ENCODE peak calls at places on chromosomes 2 and 18, in ten cellular contexts. K, Q, O, H, Z, R, N, M, G and T are unnamed samples. For H3K4me1, the result is how much of the 10 kb centered on the place peaks cover.

GRCh38 chr18:45876131-45876530 is 50.7 kb downstream of the SIGLEC15 start:
- DNase-seq in K (no peak), Q (no peak), O (no peak), H (no peak), Z (no peak), R (no peak), N (no peak), M (no peak), G (no peak), T (no peak)

GRCh38 chr2:25707927-25708326 is 34.5 kb upstream of the DTNB start:
- DNase-seq in K (no peak), Q (no peak), O (no peak), H (no peak), Z (no peak), R (no peak), N (no peak), M (no peak), G (no peak), T (no peak)

GRCh38 chr18:10252494-10252893 is 201.9 kb upstream of the APCDD1 start:
- DNase-seq in K (no peak), Q (no peak), O (no peak), H (no peak), Z (no peak), R (no peak), N (no peak), M (no peak), G (no peak), T (no peak)

GRCh38 chr2:206477296-206477695 is 34.0 kb downstream of the ADAM23 start:
- DNase-seq in K (no peak), Q (no peak), O (no peak), H (no peak), Z (no peak), R (no peak), N (no peak), M (no peak), G (peak), T (no peak)

GRCh38 chr2:133417410-133417809 is 150.9 kb downstream of the NCKAP5 start:
- DNase-seq in K (no peak), Q (no peak), O (no peak), H (no peak), Z (no peak), R (no peak), N (no peak), M (no peak), G (no peak), T (no peak)

GRCh38 chr2:61178603-61179545 is 16.9 kb downstream of the C2orf74 start:
- DNase-seq in K (no peak), Q (no peak), O (no peak), H (peak), Z (peak), R (no peak), N (no peak), M (no peak), G (no peak), T (peak)

GRCh38 chr18:79517322-79517721 is 121.6 kb downstream of the NFATC1 start:
- DNase-seq in K (peak), Q (no peak), O (no peak), H (no peak), Z (peak), R (no peak), N (no peak), M (peak), G (no peak), T (no peak)

GRCh38 chr2:8604262-8604661 is 77.6 kb upstream of the ID2 start:
- DNase-seq in K (no peak), Q (no peak), O (no peak), H (no peak), Z (no peak), R (no peak), N (no peak), M (no peak), G (no peak), T (no peak)

GRCh38 chr2:133846476-133846875 is 278.2 kb upstream of the NCKAP5 start:
- DNase-seq in K (no peak), Q (no peak), O (no peak), H (no peak), Z (no peak), R (no peak), N (no peak), M (no peak), G (no peak), T (no peak)

GRCh38 chr2:160652236-160652635 is 158.6 kb upstream of the RBMS1 start:
- DNase-seq in K (no peak), Q (no peak), O (peak), H (peak), Z (peak), R (no peak), N (no peak), M (peak), G (peak), T (no peak)

GRCh38 chr18:6614952-6615351 is 114.6 kb upstream of the ARHGAP28 start:
- DNase-seq in K (no peak), Q (no peak), O (no peak), H (no peak), Z (no peak), R (no peak), N (no peak), M (no peak), G (peak), T (no peak)

GRCh38 chr2:59888015-59888414 is 665.4 kb downstream of the BCL11A start:
- DNase-seq in K (no peak), Q (no peak), O (no peak), H (no peak), Z (no peak), R (no peak), N (no peak), M (peak), G (no peak), T (no peak)

GRCh38 chr2:21270658-21271057 is 146.9 kb downstream of the TDRD15 start:
- DNase-seq in K (peak), Q (no peak), O (peak), H (peak), Z (peak), R (no peak), N (no peak), M (no peak), G (no peak), T (no peak)

GRCh38 chr2:177165731-177166711 is 46.6 kb upstream of the HNRNPA3 start:
- DNase-seq in K (no peak), Q (no peak), O (no peak), H (peak), Z (peak), R (no peak), N (no peak), M (peak), G (no peak), T (no peak)

GRCh38 chr2:98867539-98868309 is 68.3 kb downstream of the CRACDL start:
- DNase-seq in K (no peak), Q (no peak), O (no peak), H (no peak), Z (no peak), R (no peak), N (no peak), M (no peak), G (peak), T (no peak)

GRCh38 chr18:74281639-74282358 is 10.0 kb downstream of the CYB5A start:
- DNase-seq in K (no peak), Q (no peak), O (no peak), H (peak), Z (peak), R (no peak), N (no peak), M (no peak), G (no peak), T (peak)

GRCh38 chr18:45014047-45014501 is 333.4 kb downstream of the SETBP1 start:
- DNase-seq in K (no peak), Q (no peak), O (no peak), H (peak), Z (no peak), R (peak), N (peak), M (no peak), G (peak), T (no peak)

GRCh38 chr2:148817210-148817708 is 57.8 kb upstream of the KIF5C start:
- DNase-seq in K (no peak), Q (no peak), O (no peak), H (no peak), Z (peak), R (peak), N (no peak), M (no peak), G (no peak), T (no peak)

GRCh38 chr2:122863516-122863915 is 1108.1 kb downstream of the TSN start:
- DNase-seq in K (no peak), Q (no peak), O (no peak), H (no peak), Z (no peak), R (no peak), N (no peak), M (no peak), G (no peak), T (no peak)

GRCh38 chr2:120066708-120067547 is 54.1 kb downstream of the EPB41L5 start:
- DNase-seq in K (no peak), Q (no peak), O (no peak), H (peak), Z (no peak), R (no peak), N (peak), M (no peak), G (no peak), T (peak)

GRCh38 chr2:73823916-73824523 is 4.7 kb upstream of the STAMBP start:
- DNase-seq in K (no peak), Q (peak), O (no peak), H (peak), Z (no peak), R (no peak), N (peak), M (peak), G (peak), T (peak)

GRCh38 chr2:176501652-176502051 is 232.4 kb downstream of the MTX2 start:
- DNase-seq in K (no peak), Q (no peak), O (no peak), H (no peak), Z (no peak), R (no peak), N (no peak), M (no peak), G (no peak), T (no peak)

GRCh38 chr18:63131106-63131943 is 188.2 kb downstream of the BCL2 start:
- DNase-seq in K (peak), Q (no peak), O (no peak), H (peak), Z (no peak), R (no peak), N (peak), M (peak), G (peak), T (no peak)

GRCh38 chr2:215528555-215528954 is 92.7 kb upstream of the FN1 start:
- DNase-seq in K (no peak), Q (no peak), O (no peak), H (peak), Z (no peak), R (no peak), N (no peak), M (no peak), G (peak), T (no peak)

GRCh38 chr18:49716035-49716434 is 97.3 kb downstream of the ACAA2 start:
- DNase-seq in K (no peak), Q (no peak), O (no peak), H (no peak), Z (no peak), R (no peak), N (no peak), M (no peak), G (no peak), T (no peak)

GRCh38 chr2:47031909-47032668 is 116.5 kb upstream of the MCFD2 start:
- DNase-seq in K (no peak), Q (no peak), O (no peak), H (no peak), Z (peak), R (no peak), N (no peak), M (no peak), G (no peak), T (no peak)
- H3K27ac ChIP-seq in K (no peak), Q (no peak), O (peak), H (peak), Z (peak), R (peak), N (peak), M (no peak), G (no peak), T (peak)

GRCh38 chr2:46981662-46982351 is 66.2 kb upstream of the MCFD2 start:
- DNase-seq in K (no peak), Q (no peak), O (no peak), H (peak), Z (peak), R (no peak), N (no peak), M (no peak), G (no peak), T (no peak)

GRCh38 chr2:46984642-46985476 is 69.3 kb upstream of the MCFD2 start:
- DNase-seq in K (no peak), Q (peak), O (peak), H (peak), Z (peak), R (peak), N (peak), M (no peak), G (peak), T (peak)

GRCh38 chr2:46984034-46984433 is 68.4 kb upstream of the MCFD2 start:
- DNase-seq in K (no peak), Q (no peak), O (no peak), H (no peak), Z (no peak), R (no peak), N (no peak), M (no peak), G (no peak), T (no peak)

GRCh38 chr2:46982356-46983064 is 66.9 kb upstream of the MCFD2 start:
- DNase-seq in K (no peak), Q (no peak), O (no peak), H (no peak), Z (peak), R (no peak), N (no peak), M (no peak), G (no peak), T (no peak)

GRCh38 chr2:46983065-46983801 is 67.6 kb upstream of the MCFD2 start:
- DNase-seq in K (no peak), Q (no peak), O (peak), H (peak), Z (peak), R (no peak), N (no peak), M (no peak), G (no peak), T (peak)
- H3K4me1 ChIP-seq in K (under half), Q (under half), O (half or more), H (half or more), Z (under half), R (half or more), N (half or more), M (under half), G (under half), T (under half)

GRCh38 chr2:45567288-45567963 is 43.6 kb downstream of the SRBD1 start:
- DNase-seq in K (no peak), Q (no peak), O (no peak), H (no peak), Z (no peak), R (no peak), N (no peak), M (no peak), G (no peak), T (no peak)
- H3K4me3 ChIP-seq in K (no peak), Q (no peak), O (peak), H (no peak), Z (no peak), R (no peak), N (no peak), M (peak), G (no peak), T (no peak)

DNA sequence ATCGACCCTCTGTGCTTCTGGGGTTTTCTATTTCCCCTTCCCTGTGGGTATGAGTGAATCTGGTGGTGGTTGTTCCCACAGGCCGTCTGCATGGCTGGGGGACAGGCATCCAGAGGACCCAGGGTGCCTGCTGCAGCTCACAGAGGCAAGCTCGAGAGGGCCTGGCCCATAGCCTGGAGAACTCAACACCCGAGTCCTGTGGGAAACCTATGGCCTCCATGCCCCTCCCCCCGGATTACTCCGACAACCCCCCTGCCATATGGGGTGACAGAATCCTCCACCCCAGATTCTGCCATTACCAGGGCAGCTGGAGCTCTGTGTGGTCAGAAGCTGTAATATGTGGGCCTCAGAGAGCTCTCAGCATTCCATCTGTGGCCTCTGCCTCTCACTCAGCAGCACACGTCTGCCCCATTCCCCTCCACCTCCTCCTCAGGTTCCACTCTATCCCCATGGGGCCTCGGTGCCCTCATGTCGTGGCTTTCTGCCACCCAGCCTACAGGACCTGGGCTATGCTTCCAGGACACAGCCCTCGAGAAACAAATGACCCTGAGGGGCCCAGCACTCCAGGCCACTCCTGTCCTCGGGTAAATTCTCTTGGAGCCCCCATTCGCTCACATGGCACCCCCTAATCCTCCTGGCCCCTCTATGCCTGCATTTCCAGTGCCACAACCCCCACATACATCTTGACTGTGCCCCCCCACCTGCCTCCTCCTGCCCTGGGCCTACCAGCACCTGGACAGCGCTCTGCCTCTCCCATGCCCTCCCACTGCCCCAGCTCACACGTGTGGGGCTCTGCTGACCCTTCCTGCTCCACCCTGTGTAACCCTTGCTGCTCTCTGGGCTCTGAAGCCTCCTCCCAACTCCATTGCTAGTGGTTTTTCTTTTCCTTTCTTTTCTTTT is 3.6 kb downstream of the MZT2A start:
- DNase-seq in K (no peak), Q (no peak), O (peak), H (no peak), Z (peak), R (no peak), N (no peak), M (no peak), G (no peak), T (no peak)
- H3K27ac ChIP-seq in K (no peak), Q (no peak), O (peak), H (no peak), Z (no peak), R (no peak), N (no peak), M (no peak), G (no peak), T (peak)

GRCh38 chr2:96407041-96407918 is 71.7 kb downstream of the NCAPH start:
- DNase-seq in K (peak), Q (peak), O (peak), H (peak), Z (peak), R (peak), N (peak), M (peak), G (peak), T (peak)

GRCh38 chr2:96400049-96401000 is 64.8 kb downstream of the NCAPH start:
- DNase-seq in K (no peak), Q (no peak), O (no peak), H (no peak), Z (no peak), R (no peak), N (no peak), M (no peak), G (no peak), T (no peak)

GRCh38 chr2:96402591-96402990 is 67.0 kb downstream of the NCAPH start:
- DNase-seq in K (no peak), Q (no peak), O (no peak), H (no peak), Z (no peak), R (no peak), N (no peak), M (no peak), G (no peak), T (no peak)

GRCh38 chr2:96404446-96405373 is 69.1 kb downstream of the NCAPH start:
- DNase-seq in K (no peak), Q (no peak), O (peak), H (peak), Z (peak), R (no peak), N (no peak), M (no peak), G (no peak), T (no peak)

DNA sequence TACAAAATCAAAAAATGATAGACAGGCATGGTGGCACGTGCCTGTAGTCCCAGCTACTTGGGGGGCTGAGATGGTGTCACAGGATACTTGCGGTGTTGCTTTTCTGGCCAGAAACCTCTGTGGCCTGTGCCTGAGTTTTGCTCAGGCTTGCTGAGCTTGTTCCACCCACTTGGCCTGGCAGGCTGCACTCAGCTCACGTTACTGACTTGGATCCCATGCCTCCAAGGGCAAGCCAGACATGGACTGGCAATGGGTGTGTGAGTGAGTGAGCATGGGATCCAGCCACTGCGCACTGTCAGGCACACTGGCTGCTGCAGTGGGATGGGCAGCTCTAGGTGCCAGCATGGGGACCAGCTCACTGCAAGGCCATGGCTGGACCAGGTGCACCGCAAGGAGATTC is 67.9 kb downstream of the NCAPH start:
- DNase-seq in K (no peak), Q (no peak), O (no peak), H (no peak), Z (no peak), R (no peak), N (no peak), M (no peak), G (no peak), T (no peak)
- H3K4me1 ChIP-seq in K (under half), Q (under half), O (under half), H (under half), Z (under half), R (under half), N (under half), M (under half), G (under half), T (under half)

DNA sequence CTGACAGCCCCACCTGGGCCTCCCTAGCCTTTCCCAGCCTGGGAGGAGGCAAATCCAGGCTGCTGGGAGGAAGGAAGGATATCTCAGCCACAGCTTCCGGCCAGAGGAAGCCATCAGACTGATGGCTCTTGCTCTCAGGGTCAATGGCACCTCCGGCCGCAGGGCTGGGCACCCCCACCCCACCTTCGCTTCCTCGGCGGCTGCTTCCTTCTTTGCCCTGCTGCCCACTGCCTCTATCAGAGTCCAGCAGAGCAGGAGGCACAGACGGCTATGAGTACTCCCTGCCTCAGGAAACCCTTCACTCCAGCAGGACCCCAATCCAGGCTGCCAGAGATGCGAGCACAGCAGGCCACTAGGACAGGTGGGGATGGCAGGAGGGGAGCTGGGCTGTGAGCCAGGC is 3.3 kb downstream of the SEMA4C start:
- DNase-seq in K (no peak), Q (no peak), O (no peak), H (no peak), Z (peak), R (no peak), N (no peak), M (no peak), G (no peak), T (no peak)
- H3K4me3 ChIP-seq in K (no peak), Q (no peak), O (peak), H (no peak), Z (no peak), R (peak), N (no peak), M (no peak), G (no peak), T (no peak)